ENCODE peak calls at places on chromosome 3, in six cellular contexts. W is IMR-90, B is iris pigment epithelial cell, J is heart right ventricle, Z is caudate nucleus, Y is astrocyte. L is an unnamed sample.

GRCh38 chr3:63927623-63928280 is 15.6 kb upstream of the SCAANT1 start:
- DNase-seq in B (no peak), W (peak), J (no peak), Y (no peak), Z (no peak), L (no peak)

GRCh38 chr3:39154323-39155021 is 1.1 kb upstream of the CSRNP1 start:
- DNase-seq in J (no peak), Y (no peak), Z (no peak), B (peak), W (no peak), L (no peak)

GRCh38 chr3:157999246-157999645 is 107.0 kb downstream of the SHOX2 start:
- DNase-seq in Y (no peak), Z (no peak), J (no peak), B (peak), W (no peak), L (peak)

GRCh38 chr3:38816026-38816425 is at the start of gene SCN10A:
- DNase-seq in J (no peak), Z (no peak), Y (no peak), W (no peak), B (no peak), L (no peak)

GRCh38 chr3:148950806-148951205 is 40.5 kb upstream of the GYG1 start:
- DNase-seq in J (no peak), W (peak), Z (no peak), B (peak), Y (no peak), L (peak)

GRCh38 chr3:70108072-70108471 is 108.5 kb downstream of the SAMMSON start:
- DNase-seq in Z (no peak), J (no peak), Y (no peak), W (peak), B (peak), L (peak)

GRCh38 chr3:99862208-99862607 is 44.5 kb downstream of the CMSS1 start:
- DNase-seq in J (no peak), Y (peak), W (peak), Z (no peak), B (peak), L (peak)

GRCh38 chr3:159191454-159191853 is 389.6 kb downstream of the MFSD1 start:
- DNase-seq in B (peak), Y (peak), J (no peak), Z (no peak), W (no peak), L (peak)

GRCh38 chr3:42670670-42671069 is 14.7 kb upstream of the KLHL40 start:
- DNase-seq in W (no peak), Y (no peak), Z (no peak), J (no peak), B (no peak), L (no peak)

GRCh38 chr3:31785734-31786133 is 195.3 kb downstream of the OSBPL10 start:
- DNase-seq in Z (no peak), W (no peak), J (no peak), B (no peak), Y (no peak), L (no peak)

GRCh38 chr3:11155341-11156025 is 1.2 kb downstream of the HRH1 start:
- DNase-seq in Y (peak), Z (peak), W (peak), J (peak), B (peak), L (peak)

GRCh38 chr3:52268036-52268435 is 10.4 kb downstream of the WDR82 start:
- DNase-seq in Y (no peak), W (no peak), B (no peak), J (no peak), Z (no peak), L (no peak)

GRCh38 chr3:115321396-115321795 is 174.3 kb upstream of the ZBTB20 start:
- DNase-seq in W (peak), J (no peak), Z (no peak), Y (peak), B (peak), L (peak)

GRCh38 chr3:52082951-52083350 is 26.6 kb upstream of the DUSP7 start:
- DNase-seq in B (no peak), Y (no peak), Z (no peak), J (no peak), W (no peak), L (no peak)

GRCh38 chr3:177124882-177125281 is 72.4 kb downstream of the TBL1XR1 start:
- DNase-seq in J (no peak), Z (no peak), W (no peak), B (peak), Y (no peak), L (no peak)

GRCh38 chr3:65026151-65026550 is 338.4 kb upstream of the ADAMTS9 start:
- DNase-seq in J (no peak), Y (no peak), B (no peak), Z (no peak), W (no peak), L (no peak)

GRCh38 chr3:50573566-50574279 is 4.4 kb downstream of the HEMK1 start:
- DNase-seq in W (no peak), Y (no peak), Z (no peak), B (no peak), J (no peak), L (no peak)

GRCh38 chr3:194755689-194756459 is 70.2 kb downstream of the FAM43A start:
- DNase-seq in W (no peak), J (no peak), Y (no peak), B (no peak), Z (no peak), L (no peak)

GRCh38 chr3:111506435-111506834 is 35.6 kb upstream of the CD96 start:
- DNase-seq in W (no peak), J (no peak), B (no peak), Y (no peak), Z (no peak), L (peak)

GRCh38 chr3:183819831-183820230 is 5.5 kb downstream of the MAP6D1 start:
- DNase-seq in Z (no peak), J (no peak), B (no peak), W (no peak), Y (no peak), L (no peak)